ENCODE peak calls at places on chromosomes 11 and 22, in seven cellular contexts. C, V, P, E, N, L and S are unnamed samples.

GRCh38 chr22:46742576-46743221 is 4.6 kb upstream of the CERK start:
- DNase-seq in C (no peak), V (no peak), P (no peak), E (no peak), N (no peak), L (no peak), S (no peak)

GRCh38 chr11:17604913-17605230 is 57.8 kb downstream of the OTOG start:
- DNase-seq in C (no peak), V (no peak), P (no peak), E (no peak), N (no peak), L (no peak), S (no peak)

GRCh38 chr22:27242111-27242436 is 559.5 kb downstream of the MN1 start:
- DNase-seq in C (no peak), V (no peak), P (no peak), E (no peak), N (no peak), L (no peak), S (no peak)

GRCh38 chr11:73386568-73386967 is 10.4 kb downstream of the RELT start:
- DNase-seq in C (peak; percentile 61), V (no peak), P (no peak), E (no peak), N (no peak), L (no peak), S (no peak)

GRCh38 chr11:34238533-34238932 is 119.3 kb downstream of the ABTB2 start:
- DNase-seq in C (no peak), V (peak; percentile 36), P (no peak), E (no peak), N (peak; percentile 60), L (peak; percentile 32), S (peak; percentile 45)

GRCh38 chr22:49190816-49191505 is 636.7 kb downstream of the BRD1 start:
- DNase-seq in C (no peak), V (no peak), P (no peak), E (no peak), N (no peak), L (no peak), S (no peak)

GRCh38 chr22:27490080-27490479 is 311.5 kb downstream of the MN1 start:
- DNase-seq in C (no peak), V (no peak), P (no peak), E (no peak), N (no peak), L (no peak), S (no peak)

GRCh38 chr11:62555464-62556092 is 9.0 kb upstream of the AHNAK start:
- DNase-seq in C (peak; percentile 52), V (peak; percentile 48), P (no peak), E (no peak), N (peak; percentile 62), L (no peak), S (no peak)

GRCh38 chr11:18368236-18368635 is 26.1 kb upstream of the LDHA start:
- DNase-seq in C (no peak), V (peak; percentile 75), P (no peak), E (no peak), N (peak; percentile 58), L (peak; percentile 60), S (peak; percentile 10)

GRCh38 chr11:69292221-69292648 is 1.7 kb upstream of the MYEOV start:
- DNase-seq in C (peak; percentile 52), V (no peak), P (no peak), E (no peak), N (peak; percentile 31), L (peak; percentile 18), S (peak; percentile 28)

GRCh38 chr11:65434057-65434666 is 11.6 kb downstream of the NEAT1 start:
- DNase-seq in C (no peak), V (peak; percentile 33), P (no peak), E (no peak), N (peak; percentile 65), L (peak; percentile 25), S (peak; percentile 66)

GRCh38 chr11:69711824-69712801 is 8.3 kb upstream of the FGF19 start:
- DNase-seq in C (no peak), V (no peak), P (no peak), E (no peak), N (no peak), L (no peak), S (no peak)

GRCh38 chr11:8933931-8934330 is 1.2 kb upstream of the C11orf16 start:
- DNase-seq in C (no peak), V (no peak), P (no peak), E (no peak), N (no peak), L (no peak), S (no peak)

GRCh38 chr11:14451825-14452224 is 47.8 kb downstream of the COPB1 start:
- DNase-seq in C (peak; percentile 25), V (no peak), P (no peak), E (no peak), N (peak; percentile 26), L (no peak), S (no peak)

GRCh38 chr22:48342016-48342415 is 1485.7 kb downstream of the BRD1 start:
- DNase-seq in C (no peak), V (no peak), P (no peak), E (no peak), N (no peak), L (no peak), S (no peak)

GRCh38 chr11:47270331-47271271 is 668 bp downstream of the MADD start:
- DNase-seq in C (peak; percentile 55), V (peak; percentile 64), P (no peak), E (no peak), N (peak; percentile 67), L (peak; percentile 55), S (peak; percentile 71)

GRCh38 chr11:72646472-72646871 is 27.8 kb downstream of the PDE2A start:
- DNase-seq in C (no peak), V (no peak), P (no peak), E (no peak), N (no peak), L (no peak), S (no peak)

GRCh38 chr11:58625826-58626460 is 3.5 kb downstream of the CNTF start:
- DNase-seq in C (no peak), V (peak; percentile 75), P (no peak), E (no peak), N (peak; percentile 26), L (peak; percentile 27), S (peak; percentile 57)

GRCh38 chr11:14042686-14043440 is 80.3 kb downstream of the SPON1 start:
- DNase-seq in C (no peak), V (no peak), P (no peak), E (no peak), N (peak; percentile 13), L (no peak), S (no peak)

GRCh38 chr11:11313426-11313825 is 39.6 kb downstream of the CSNK2A3 start:
- DNase-seq in C (no peak), V (peak; percentile 36), P (no peak), E (peak; percentile 11), N (peak; percentile 40), L (peak; percentile 12), S (peak; percentile 33)

GRCh38 chr11:13535819-13536218 is 40.0 kb upstream of the PTH start:
- DNase-seq in C (peak; percentile 11), V (no peak), P (no peak), E (no peak), N (no peak), L (no peak), S (peak; percentile 1)

GRCh38 chr11:117145393-117145761 is 1.3 kb downstream of the PAFAH1B2 start:
- DNase-seq in C (peak; percentile 38), V (peak; percentile 56), P (no peak), E (no peak), N (peak; percentile 60), L (peak; percentile 54), S (peak; percentile 41)

GRCh38 chr22:48893288-48894063 is 934.2 kb downstream of the BRD1 start:
- DNase-seq in C (peak; percentile 3), V (no peak), P (no peak), E (no peak), N (no peak), L (no peak), S (no peak)

DNA sequence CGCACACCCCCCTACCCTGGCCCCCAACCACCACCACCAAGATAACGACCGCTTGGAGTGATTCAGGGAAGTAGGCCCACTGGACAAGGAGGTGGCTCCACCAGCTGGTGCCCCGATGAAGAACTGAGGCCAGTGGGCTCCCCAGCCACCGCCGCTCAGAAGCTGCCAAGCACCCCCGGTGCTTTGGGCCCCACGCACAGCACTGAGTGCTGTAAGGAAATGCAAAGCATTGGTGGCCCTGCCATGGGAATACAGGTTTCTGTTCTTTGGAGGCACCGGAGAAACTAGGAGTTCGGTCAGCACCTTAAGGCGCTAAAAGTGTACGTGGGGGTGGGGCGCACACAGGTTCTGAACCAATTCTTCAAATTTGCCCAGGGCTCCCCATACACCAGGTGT is 664 bp upstream of the PRSS23 start:
- DNase-seq in C (no peak), V (no peak), P (no peak), E (no peak), N (no peak), L (no peak), S (no peak)
- TF ChIP-seq CTCF in C (no peak), V (no peak), P (no peak), E (no peak), N (peak; percentile 1), L (no peak), S (no peak)

DNA sequence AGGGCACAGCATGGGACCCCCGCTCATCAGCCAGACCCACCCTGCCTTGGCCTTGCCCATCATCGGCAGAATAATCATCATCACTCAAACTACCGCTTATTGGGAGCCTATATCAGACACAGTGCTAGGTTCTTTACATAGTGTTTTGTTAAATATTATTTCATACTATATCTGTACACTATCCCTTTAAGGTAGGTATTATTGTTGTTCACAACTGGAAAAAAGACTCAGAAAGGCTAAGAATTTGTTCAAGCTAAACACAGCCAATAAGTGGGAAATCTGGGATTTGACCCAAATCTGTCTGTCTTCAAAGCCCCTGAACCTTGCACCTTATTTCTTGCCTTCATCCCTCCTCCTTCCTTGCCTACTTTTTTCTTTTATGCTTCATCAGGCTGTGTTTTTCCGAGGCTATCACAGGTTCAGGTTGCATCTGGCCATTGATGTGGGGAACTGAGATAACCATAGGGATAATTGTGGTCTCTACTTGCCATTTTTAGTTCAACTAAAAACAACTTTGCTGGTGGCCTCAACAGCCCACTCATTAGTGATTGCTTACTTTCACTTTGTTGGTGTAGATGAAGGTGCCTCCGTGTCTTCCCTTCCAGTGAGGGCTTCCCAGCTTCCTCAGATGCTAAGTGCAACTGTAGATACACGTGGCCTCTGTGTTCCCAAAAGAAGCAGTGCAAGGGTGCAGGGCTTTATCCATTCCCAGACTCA is 35.2 kb downstream of the KCNJ1 start:
- DNase-seq in C (peak; percentile 52), V (no peak), P (no peak), E (no peak), N (no peak), L (no peak), S (no peak)
- H3K4me3 ChIP-seq in C (peak overlapping the region; percentile 37), V (no peak overlapping the region), P (no peak overlapping the region), E (no peak overlapping the region), N (no peak overlapping the region), L (no peak overlapping the region), S (no peak overlapping the region)

GRCh38 chr22:36928826-36929535 is 15.6 kb downstream of the CSF2RB start:
- DNase-seq in C (no peak), V (no peak), P (no peak), E (no peak), N (no peak), L (no peak), S (peak; percentile 12)
- TF ChIP-seq CTCF in C (no peak), V (no peak), P (no peak), E (no peak), N (no peak), L (no peak), S (no peak)

GRCh38 chr22:50272103-50272782 is 2.1 kb upstream of the MAPK11 start:
- DNase-seq in C (no peak), V (peak; percentile 19), P (no peak), E (no peak), N (no peak), L (peak; percentile 29), S (no peak)
- H3K4me3 ChIP-seq in C (no peak overlapping the region), V (no peak overlapping the region), P (peak overlapping the region; percentile 62), E (no peak overlapping the region), N (no peak overlapping the region), L (no peak overlapping the region), S (no peak overlapping the region)